ENCODE peak calls at places on chromosomes 1 and 21, in six cellular contexts. K, A, H, E, L and P are unnamed samples. For H3K4me1, the result is how much of the 10 kb centered on the place peaks cover.

GRCh38 chr1:197958438-197958837 is 41.3 kb downstream of the LHX9 start:
- DNase-seq in K (no peak), A (no peak), H (no peak), E (no peak), L (no peak), P (no peak)

GRCh38 chr21:43034826-43035225 is 40.8 kb downstream of the CBS start:
- DNase-seq in K (no peak), A (no peak), H (no peak), E (no peak), L (no peak), P (no peak)

GRCh38 chr1:218546314-218546713 is 201.2 kb downstream of the TGFB2 start:
- DNase-seq in K (no peak), A (no peak), H (no peak), E (peak), L (no peak), P (no peak)

GRCh38 chr1:93443456-93443855 is 4.5 kb upstream of the FNBP1L start:
- DNase-seq in K (no peak), A (no peak), H (no peak), E (no peak), L (no peak), P (no peak)

GRCh38 chr1:9849691-9850441 is 26.1 kb upstream of the CLSTN1 start:
- DNase-seq in K (peak), A (no peak), H (no peak), E (no peak), L (no peak), P (no peak)

GRCh38 chr1:109929170-109929569 is 18.5 kb downstream of the CSF1 start:
- DNase-seq in K (no peak), A (no peak), H (no peak), E (no peak), L (no peak), P (no peak)

GRCh38 chr1:74247881-74248528 is 12.8 kb downstream of the TNNI3K start:
- DNase-seq in K (no peak), A (no peak), H (peak), E (no peak), L (peak), P (no peak)

GRCh38 chr1:207014728-207015127 is 17.8 kb downstream of the C1orf116 start:
- DNase-seq in K (no peak), A (no peak), H (no peak), E (no peak), L (no peak), P (no peak)

GRCh38 chr1:2788506-2789163 is 12.9 kb downstream of the TTC34 start:
- DNase-seq in K (no peak), A (no peak), H (peak), E (no peak), L (no peak), P (no peak)

GRCh38 chr1:23799570-23800395 is 771 bp downstream of the GALE start:
- DNase-seq in K (peak), A (peak), H (no peak), E (peak), L (peak), P (peak)

GRCh38 chr1:203537806-203538464 is 44.0 kb downstream of the OPTC start:
- DNase-seq in K (no peak), A (no peak), H (no peak), E (peak), L (no peak), P (no peak)

GRCh38 chr21:30257773-30258172 is 25.0 kb downstream of the KRTAP24-1 start:
- DNase-seq in K (peak), A (peak), H (no peak), E (peak), L (no peak), P (no peak)

GRCh38 chr1:45403298-45404079 is 63.2 kb upstream of the MUTYH start:
- DNase-seq in K (no peak), A (no peak), H (no peak), E (no peak), L (no peak), P (no peak)

GRCh38 chr1:77824083-77824482 is 44.6 kb downstream of the MIGA1 start:
- DNase-seq in K (peak), A (peak), H (no peak), E (peak), L (no peak), P (no peak)

GRCh38 chr1:160122978-160123495 is 7.5 kb downstream of the ATP1A2 start:
- DNase-seq in K (no peak), A (no peak), H (no peak), E (no peak), L (no peak), P (no peak)

GRCh38 chr1:202009326-202010031 is 908 bp upstream of the ELF3 start:
- DNase-seq in K (peak), A (peak), H (peak), E (peak), L (peak), P (no peak)
- H3K4me1 ChIP-seq in K (under half), A (under half), H (under half), E (under half), L (under half), P (half or more)

GRCh38 chr1:21305155-21305899 is 15.1 kb upstream of the ECE1 start:
- DNase-seq in K (no peak), A (no peak), H (no peak), E (no peak), L (no peak), P (no peak)
- H3K4me1 ChIP-seq in K (under half), A (under half), H (half or more), E (under half), L (half or more), P (half or more)

GRCh38 chr1:67427947-67428346 is 2.3 kb downstream of the SERBP1 start:
- DNase-seq in K (no peak), A (no peak), H (no peak), E (no peak), L (no peak), P (no peak)
- H3K4me1 ChIP-seq in K (under half), A (under half), H (under half), E (under half), L (half or more), P (under half)

GRCh38 chr1:115796897-115797296 is 28.4 kb upstream of the CASQ2 start:
- DNase-seq in K (peak), A (no peak), H (no peak), E (no peak), L (no peak), P (no peak)
- H3K4me1 ChIP-seq in K (under half), A (under half), H (under half), E (under half), L (under half), P (under half)

GRCh38 chr1:64756770-64757169 is 11.9 kb downstream of the RAVER2 start:
- DNase-seq in K (no peak), A (no peak), H (no peak), E (no peak), L (no peak), P (no peak)

GRCh38 chr1:64755356-64755755 is 10.5 kb downstream of the RAVER2 start:
- DNase-seq in K (no peak), A (no peak), H (no peak), E (no peak), L (no peak), P (no peak)

GRCh38 chr1:64759968-64760367 is 15.1 kb downstream of the RAVER2 start:
- DNase-seq in K (no peak), A (no peak), H (no peak), E (no peak), L (no peak), P (no peak)

GRCh38 chr1:64758233-64758632 is 13.4 kb downstream of the RAVER2 start:
- DNase-seq in K (no peak), A (no peak), H (no peak), E (no peak), L (no peak), P (no peak)

GRCh38 chr1:64757213-64757612 is 12.3 kb downstream of the RAVER2 start:
- DNase-seq in K (no peak), A (no peak), H (no peak), E (peak), L (no peak), P (no peak)
- H3K4me1 ChIP-seq in K (under half), A (under half), H (under half), E (under half), L (half or more), P (under half)

DNA sequence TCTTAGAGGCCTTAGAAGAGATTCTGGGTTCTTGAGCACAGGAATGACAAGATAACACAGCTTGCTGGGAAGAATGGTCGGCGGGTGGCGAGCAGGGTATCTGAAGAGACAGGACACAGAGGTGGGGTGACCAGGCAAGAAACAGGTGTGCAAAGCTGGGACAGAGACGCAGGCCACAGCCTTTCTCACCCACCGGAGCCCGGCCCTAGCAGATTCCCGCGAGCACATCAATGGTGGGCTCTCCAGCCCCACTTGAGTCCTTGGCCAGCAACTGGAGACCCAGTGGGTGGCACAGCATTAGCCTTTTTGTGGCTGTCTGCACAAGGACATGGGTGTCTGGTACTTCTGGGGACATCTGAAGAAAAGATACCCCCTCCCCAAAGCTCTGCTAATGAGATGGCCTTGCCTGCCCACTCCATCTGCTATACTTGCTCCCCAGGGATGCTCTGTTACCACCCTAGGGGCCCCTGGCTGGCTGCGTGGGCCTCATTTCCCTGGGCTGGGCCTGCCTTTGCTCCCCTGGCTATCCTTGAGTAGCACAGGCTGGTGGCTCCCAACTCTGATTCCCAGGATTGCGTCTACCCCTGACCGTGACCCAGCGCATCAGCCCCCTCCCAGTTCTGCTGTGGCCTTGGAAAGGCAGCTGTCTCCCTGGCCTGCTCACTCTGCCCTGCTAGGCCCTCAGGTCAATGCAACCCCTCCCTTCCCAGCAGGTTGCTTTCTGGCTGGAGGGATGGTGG is 127.2 kb upstream of the ADAR start:
- DNase-seq in K (no peak), A (no peak), H (no peak), E (no peak), L (no peak), P (no peak)
- H3K4me1 ChIP-seq in K (under half), A (under half), H (under half), E (under half), L (under half), P (under half)

GRCh38 chr21:44301961-44302406 is 2.1 kb downstream of the PFKL start:
- DNase-seq in K (no peak), A (no peak), H (no peak), E (no peak), L (no peak), P (no peak)
- H3K4me1 ChIP-seq in K (under half), A (under half), H (half or more), E (under half), L (half or more), P (under half)